ENCODE peak calls at places on chromosomes 13 and 19, in four cellular contexts. X is NCI-H524; R is activated CD4-positive, alpha-beta T cell treated with anti-CD3 and anti-CD28 coated beads, Interleukin-2, amount 50 U/mL, for 1 hour; G is AG09319. T is an unnamed sample.
A peak's percentile ranks its signal among the peaks of the same experiment; 100 is the strongest.

GRCh38 chr13:111241862-111242261 is 78.6 kb upstream of the TEX29 start:
- DNase-seq in X (no peak), R (no peak), G (no peak), T (no peak)

GRCh38 chr13:84651288-84651687 is 769.0 kb upstream of the SLITRK1 start:
- DNase-seq in X (no peak), R (no peak), G (no peak), T (no peak)

GRCh38 chr19:15324791-15325519 is 7.4 kb downstream of the BRD4 start:
- DNase-seq in X (peak; percentile 74), R (no peak), G (no peak), T (peak; percentile 52)

GRCh38 chr19:33434886-33435705 is 61.6 kb downstream of the CEBPG start:
- DNase-seq in X (no peak), R (no peak), G (no peak), T (no peak)

GRCh38 chr13:21086929-21087328 is 25.5 kb upstream of the LATS2 start:
- DNase-seq in X (no peak), R (no peak), G (no peak), T (no peak)

GRCh38 chr19:10863107-10863700 is 8.1 kb upstream of the CARM1 start:
- DNase-seq in X (no peak), R (no peak), G (no peak), T (no peak)

GRCh38 chr13:41458939-41459753 is 1.8 kb downstream of the RGCC start:
- DNase-seq in X (peak; percentile 2), R (peak; percentile 65), G (peak; percentile 20), T (peak; percentile 76)

GRCh38 chr19:17333611-17334413 is 843 bp downstream of the ANO8 start:
- DNase-seq in X (no peak), R (peak; percentile 66), G (no peak), T (peak; percentile 67)

GRCh38 chr13:99572921-99573320 is 71.6 kb downstream of the TM9SF2 start:
- DNase-seq in X (peak; percentile 21), R (no peak), G (peak; percentile 57), T (no peak)

GRCh38 chr19:9796113-9796773 is 22.6 kb downstream of the FBXL12 start:
- DNase-seq in X (peak; percentile 82), R (peak; percentile 81), G (peak; percentile 76), T (peak; percentile 83)

GRCh38 chr19:56137405-56137804 is 3.7 kb upstream of the ZNF444 start:
- DNase-seq in X (no peak), R (no peak), G (no peak), T (no peak)

GRCh38 chr13:21344662-21345176 is 114.4 kb downstream of the ZDHHC20 start:
- DNase-seq in X (no peak), R (no peak), G (no peak), T (peak; percentile 18)

GRCh38 chr19:28341810-28342350 is 871.1 kb downstream of the UQCRFS1 start:
- DNase-seq in X (no peak), R (no peak), G (no peak), T (no peak)

GRCh38 chr13:76223999-76224398 is 587.9 kb downstream of the LMO7 start:
- DNase-seq in X (no peak), R (no peak), G (no peak), T (no peak)

GRCh38 chr13:50209646-50210045 is 194.4 kb downstream of the KCNRG start:
- DNase-seq in X (no peak), R (no peak), G (no peak), T (no peak)

GRCh38 chr19:51063664-51064063 is 1.2 kb downstream of the KLK13 start:
- DNase-seq in X (no peak), R (no peak), G (no peak), T (no peak)

GRCh38 chr19:39850892-39851291 is 4.7 kb upstream of the FBL start:
- DNase-seq in X (no peak), R (no peak), G (no peak), T (no peak)

GRCh38 chr13:66077286-66077685 is 1152.8 kb downstream of the PCDH9 start:
- DNase-seq in X (no peak), R (no peak), G (no peak), T (no peak)

GRCh38 chr19:49118565-49119410 is at the start of gene C19orf73:
- DNase-seq in X (peak; percentile 89), R (peak; percentile 95), G (peak; percentile 86), T (peak; percentile 98)

GRCh38 chr13:43285891-43286602 is 262.7 kb downstream of the DNAJC15 start:
- DNase-seq in X (no peak), R (no peak), G (no peak), T (no peak)

GRCh38 chr19:44660081-44660480 is 11.2 kb upstream of the CEACAM19 start:
- DNase-seq in X (no peak), R (no peak), G (no peak), T (no peak)

GRCh38 chr13:33379597-33379996 is 94.0 kb upstream of the STARD13 start:
- DNase-seq in X (no peak), R (no peak), G (no peak), T (no peak)

GRCh38 chr19:5321851-5322681 is 18.5 kb downstream of the PTPRS start:
- DNase-seq in X (no peak), R (no peak), G (no peak), T (peak; percentile 22)

GRCh38 chr13:87129602-87130300 is 541.4 kb upstream of the SLITRK5 start:
- DNase-seq in X (no peak), R (no peak), G (no peak), T (no peak)

GRCh38 chr13:78382481-78382880 is 220.9 kb downstream of the POU4F1 start:
- DNase-seq in X (peak; percentile 96), R (no peak), G (no peak), T (no peak)

GRCh38 chr19:13984875-13985741 is 21.0 kb downstream of the RFX1 start:
- DNase-seq in X (no peak), R (peak; percentile 39), G (no peak), T (peak; percentile 81)

GRCh38 chr13:47546265-47546962 is 454.7 kb downstream of the SUCLA2 start:
- DNase-seq in X (no peak), R (no peak), G (no peak), T (no peak)

GRCh38 chr19:16088351-16088984 is 12.2 kb downstream of the TPM4 start:
- DNase-seq in X (no peak), R (no peak), G (no peak), T (no peak)

GRCh38 chr13:48457578-48458242 is 44.8 kb upstream of the LPAR6 start:
- DNase-seq in X (no peak), R (no peak), G (no peak), T (no peak)

GRCh38 chr13:32726374-32727037 is 140.3 kb downstream of the PDS5B start:
- DNase-seq in X (no peak), R (no peak), G (no peak), T (no peak)